ENCODE peak calls at places on chromosomes 3 and 15, in six cellular contexts. Q, F, L, G, K and M are unnamed samples.

GRCh38 chr15:95760508-95760907 is 570.0 kb upstream of the NR2F2 start:
- DNase-seq in L (no peak), F (no peak), Q (peak), G (no peak), K (peak), M (no peak)

GRCh38 chr3:117510396-117510795 is 800.8 kb downstream of the TUSC7 start:
- DNase-seq in F (no peak), K (no peak), Q (no peak), G (no peak), L (no peak), M (no peak)

GRCh38 chr3:142929109-142929508 is 34.4 kb downstream of the PAQR9 start:
- DNase-seq in K (peak), G (peak), Q (peak), L (no peak), F (no peak), M (no peak)

GRCh38 chr15:44798815-44799214 is 62.5 kb downstream of the TRIM69 start:
- DNase-seq in K (peak), F (no peak), Q (no peak), L (no peak), G (peak), M (no peak)

GRCh38 chr15:99504071-99504822 is 61.5 kb upstream of the MEF2A start:
- DNase-seq in K (no peak), L (no peak), F (no peak), Q (no peak), G (no peak), M (no peak)

GRCh38 chr3:140563206-140563605 is 114.7 kb upstream of the TRIM42 start:
- DNase-seq in K (no peak), F (no peak), G (no peak), Q (no peak), L (no peak), M (no peak)

GRCh38 chr3:97232635-97233034 is 418.2 kb downstream of the EPHA6 start:
- DNase-seq in G (no peak), F (no peak), L (no peak), Q (no peak), K (no peak), M (no peak)

GRCh38 chr3:176663819-176664218 is 533.5 kb downstream of the TBL1XR1 start:
- DNase-seq in G (no peak), K (peak), L (no peak), Q (no peak), F (no peak), M (no peak)

GRCh38 chr3:71244153-71245051 is 339.1 kb downstream of the FOXP1 start:
- DNase-seq in L (no peak), F (no peak), K (no peak), Q (no peak), G (no peak), M (no peak)

GRCh38 chr3:33751320-33751719 is 33.3 kb upstream of the CLASP2 start:
- DNase-seq in F (no peak), L (no peak), G (no peak), K (no peak), Q (no peak), M (no peak)

GRCh38 chr15:39860200-39860599 is 59.9 kb downstream of the GPR176 start:
- DNase-seq in K (no peak), F (no peak), Q (no peak), L (no peak), G (no peak), M (no peak)

GRCh38 chr3:108818404-108818803 is 4.2 kb upstream of the TRAT1 start:
- DNase-seq in G (no peak), F (no peak), K (peak), L (no peak), Q (no peak), M (no peak)

GRCh38 chr15:61047783-61048182 is 181.3 kb downstream of the RORA start:
- DNase-seq in Q (no peak), F (no peak), G (no peak), L (no peak), K (no peak), M (no peak)

GRCh38 chr3:170159933-170160332 is 21.6 kb downstream of the PHC3 start:
- DNase-seq in G (no peak), Q (no peak), L (no peak), F (no peak), K (no peak), M (no peak)

GRCh38 chr15:67080118-67080899 is 14.9 kb downstream of the SMAD3 start:
- DNase-seq in F (no peak), G (no peak), K (no peak), Q (no peak), L (no peak), M (no peak)

GRCh38 chr3:47841786-47842349 is 38.9 kb downstream of the DHX30 start:
- DNase-seq in K (no peak), F (no peak), Q (peak), L (no peak), G (no peak), M (no peak)

GRCh38 chr3:108008931-108009635 is 81.7 kb downstream of the CD47 start:
- DNase-seq in L (no peak), K (no peak), G (no peak), F (no peak), Q (no peak), M (no peak)

GRCh38 chr3:23888617-23889228 is 28.1 kb downstream of the NKIRAS1 start:
- DNase-seq in L (no peak), G (no peak), Q (no peak), K (peak), F (no peak), M (no peak)

GRCh38 chr15:65528461-65529060 is 1.7 kb upstream of the HACD3 start:
- DNase-seq in Q (no peak), F (no peak), K (no peak), G (no peak), L (no peak), M (no peak)

GRCh38 chr3:124565551-124565950 is 164.7 kb upstream of the UMPS start:
- DNase-seq in L (no peak), F (no peak), Q (no peak), K (no peak), G (no peak), M (no peak)

GRCh38 chr3:124562769-124563168 is 167.5 kb upstream of the UMPS start:
- DNase-seq in F (no peak), Q (no peak), K (no peak), L (no peak), G (no peak), M (no peak)

GRCh38 chr3:124565013-124565412 is 165.2 kb upstream of the UMPS start:
- DNase-seq in G (peak), F (no peak), Q (peak), K (peak), L (peak), M (peak)

GRCh38 chr3:124560406-124561215 is 169.6 kb upstream of the UMPS start:
- DNase-seq in Q (no peak), F (no peak), G (no peak), K (no peak), L (no peak), M (no peak)

GRCh38 chr3:124563376-124563775 is 166.9 kb upstream of the UMPS start:
- DNase-seq in Q (no peak), L (no peak), K (no peak), F (no peak), G (peak), M (no peak)
- TF ChIP-seq TAF1 in Q (no peak), L (no peak), K (no peak), F (no peak), G (no peak), M (no peak)

DNA sequence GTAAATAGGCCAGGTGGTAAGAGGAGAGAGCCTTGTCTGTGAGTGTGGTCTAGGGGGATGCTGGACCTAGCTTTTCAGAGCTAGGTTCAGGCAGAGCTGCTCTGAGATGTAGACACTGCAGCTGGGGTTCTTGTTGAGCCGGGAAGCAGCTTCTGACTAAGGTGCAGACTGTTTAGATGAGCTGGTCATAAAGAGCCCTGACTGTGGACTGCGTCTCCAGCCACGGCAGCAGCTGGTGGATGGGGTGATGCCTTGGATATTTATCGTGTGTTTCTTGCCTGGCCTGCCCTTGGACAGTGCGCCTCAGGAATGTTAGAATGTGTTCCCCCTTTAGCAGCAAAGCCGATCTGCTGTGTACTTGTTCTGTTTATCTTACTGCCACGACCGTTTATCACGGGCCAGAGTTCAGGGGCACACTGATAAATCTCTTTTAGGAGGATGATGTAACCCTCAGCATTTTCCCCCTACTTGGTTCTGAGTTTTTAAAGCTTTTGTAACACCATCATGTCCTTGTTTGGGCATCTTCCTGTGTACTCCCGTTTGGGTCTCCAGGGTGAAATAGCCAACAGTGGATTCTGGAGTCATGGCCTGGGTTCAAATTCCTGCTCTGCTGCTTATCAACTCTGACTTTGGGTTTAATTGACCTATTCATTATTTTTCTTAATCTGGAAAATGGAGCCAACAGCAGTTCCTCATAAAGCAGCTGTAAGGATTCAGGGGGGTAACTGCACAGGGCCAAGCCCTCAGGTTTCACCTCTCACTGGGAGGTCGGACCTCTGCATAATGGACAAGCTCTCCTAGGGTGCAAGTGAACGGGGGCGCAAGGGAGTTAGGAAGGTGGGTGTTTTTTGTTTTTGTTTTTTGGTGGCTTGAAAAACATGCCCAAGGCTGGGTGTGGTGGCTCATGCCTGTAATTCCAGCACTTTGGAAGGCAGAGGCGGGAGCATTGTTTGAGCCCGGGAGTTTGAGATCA is 51.4 kb downstream of the FLNB start:
- DNase-seq in F (no peak), K (peak), L (no peak), G (no peak), Q (no peak), M (no peak)
- TF ChIP-seq POLR2A in F (no peak), K (peak), L (no peak), G (no peak), Q (no peak), M (no peak)

DNA sequence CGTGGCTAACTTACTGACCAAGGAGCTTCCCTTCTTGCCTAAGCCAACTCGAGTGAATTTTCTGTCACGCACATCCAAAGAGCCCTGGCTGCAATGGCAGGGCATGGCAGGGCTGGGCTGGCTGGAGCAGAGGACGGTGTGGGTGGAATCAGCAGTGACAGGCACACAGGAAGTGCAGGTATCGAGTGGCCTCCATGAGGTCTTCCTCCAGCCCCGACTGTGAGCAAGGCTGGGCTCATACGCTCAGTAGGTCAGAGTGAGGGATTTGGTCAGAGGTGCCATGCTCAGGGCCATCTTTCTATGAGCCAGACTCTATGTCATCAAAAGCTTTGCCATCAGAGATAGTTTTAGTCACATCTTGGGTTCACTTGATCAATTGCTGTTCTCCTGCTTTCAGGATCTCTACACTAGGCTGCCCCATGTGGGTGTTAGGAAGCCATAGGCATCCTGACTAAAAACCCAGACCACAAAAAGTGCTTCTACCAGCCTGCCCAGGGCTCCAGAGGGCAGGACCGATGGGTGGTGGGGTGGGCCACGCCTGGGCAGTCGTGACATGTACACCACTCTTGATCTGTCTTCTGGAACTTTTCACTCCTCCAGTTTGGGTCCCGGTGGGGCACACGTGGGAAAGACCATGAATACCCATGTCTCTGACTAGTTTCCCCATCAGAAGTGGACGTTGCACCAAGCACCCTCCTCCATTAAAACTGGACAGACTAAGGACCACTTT is 22.6 kb upstream of the COMMD4 start:
- DNase-seq in Q (no peak), K (no peak), G (no peak), L (no peak), F (no peak), M (no peak)
- TF ChIP-seq POLR2AphosphoS5 in Q (no peak), K (no peak), G (no peak), L (no peak), F (no peak), M (no peak)

DNA sequence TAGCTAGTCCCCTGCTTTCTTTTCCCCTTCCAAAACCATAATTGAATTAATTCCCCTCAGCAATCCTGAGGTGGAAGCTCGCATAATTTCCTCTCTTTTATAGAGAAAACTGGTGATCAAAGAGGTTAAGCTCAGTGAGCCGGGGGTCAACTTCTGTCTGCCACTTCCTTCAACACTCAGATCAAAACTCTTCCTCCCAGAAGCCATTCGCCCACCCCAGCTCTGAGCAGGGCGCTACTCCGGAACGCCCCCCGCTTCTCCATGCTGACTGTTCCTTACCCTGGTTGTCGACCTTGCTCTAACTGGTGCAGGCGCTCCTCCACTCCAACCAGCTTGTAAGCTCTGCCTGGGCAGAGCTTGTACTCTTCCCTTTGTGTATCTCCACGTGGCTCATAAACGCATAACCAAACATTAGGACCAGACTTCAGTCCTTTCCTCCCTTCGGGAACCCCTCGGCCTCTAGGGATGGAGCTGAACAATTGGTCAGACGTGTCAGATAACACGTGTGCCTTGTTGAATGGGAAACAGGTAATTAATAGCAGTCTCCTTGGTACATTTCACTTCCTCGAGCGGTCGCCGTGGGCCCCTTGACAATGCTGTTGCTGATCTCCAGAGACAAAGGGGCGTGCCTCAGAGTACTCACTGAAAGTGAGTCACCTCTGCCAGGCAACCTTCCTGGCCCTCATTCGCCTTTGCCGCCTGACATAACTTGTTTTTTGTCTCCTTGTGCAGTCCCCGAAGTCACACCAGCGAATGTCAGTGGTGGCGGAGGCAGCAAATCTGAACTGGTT is 71.8 kb downstream of the IL5RA start:
- DNase-seq in L (no peak), F (peak), Q (no peak), K (no peak), G (no peak), M (no peak)
- TF ChIP-seq TAF1 in L (no peak), F (no peak), Q (no peak), K (no peak), G (no peak), M (no peak)

DNA sequence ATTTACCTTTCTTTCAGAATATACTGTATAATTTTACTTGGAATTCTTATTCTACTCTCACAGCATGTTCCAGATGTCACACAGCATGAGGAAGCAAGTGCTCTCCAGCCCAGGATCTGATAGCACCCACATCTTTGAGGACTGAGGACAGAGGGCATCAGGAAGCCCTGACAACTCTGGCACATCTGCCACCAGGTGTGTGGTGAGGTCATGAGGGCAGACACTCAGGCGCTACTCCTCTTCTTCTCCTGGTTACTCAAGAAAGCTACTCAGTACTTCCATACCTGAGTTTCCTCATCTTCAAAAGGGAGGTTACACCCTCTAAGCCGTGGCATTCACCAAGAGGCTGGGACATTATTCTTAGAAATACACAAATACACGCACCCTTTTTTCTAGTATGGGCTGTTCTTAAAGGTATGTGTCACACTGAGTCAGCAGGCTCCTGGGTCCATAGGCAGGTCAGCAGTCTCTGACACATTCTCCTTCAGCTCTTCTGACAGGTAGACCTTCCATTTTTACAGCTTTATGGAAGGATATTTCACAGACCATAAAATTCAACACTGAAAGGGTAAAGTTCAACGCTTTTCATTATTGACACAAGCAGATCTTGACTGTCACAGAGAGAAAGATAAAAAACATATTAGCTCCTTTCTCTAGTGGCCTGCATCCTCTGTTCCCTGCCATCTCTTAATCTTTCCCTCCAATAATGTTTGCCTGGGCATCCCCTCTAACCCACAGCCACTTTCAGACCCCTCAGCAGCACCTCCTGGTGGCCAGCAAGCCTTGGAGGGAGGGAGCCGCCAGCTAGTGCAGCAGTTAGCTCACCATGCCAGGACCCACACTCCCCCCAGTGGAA is 103.2 kb upstream of the TJP1 start:
- DNase-seq in G (peak), L (peak), K (peak), Q (peak), F (no peak), M (no peak)
- TF ChIP-seq POLR2A in G (no peak), L (no peak), K (no peak), Q (no peak), F (no peak), M (no peak)

GRCh38 chr3:98968824-98969223 is 67.3 kb upstream of the DCBLD2 start:
- DNase-seq in Q (no peak), F (no peak), L (no peak), G (no peak), K (no peak), M (no peak)

GRCh38 chr3:98968347-98968746 is 66.9 kb upstream of the DCBLD2 start:
- DNase-seq in F (no peak), K (no peak), L (no peak), G (no peak), Q (no peak), M (no peak)

GRCh38 chr3:98966434-98966833 is 64.9 kb upstream of the DCBLD2 start:
- DNase-seq in K (no peak), Q (no peak), G (no peak), L (no peak), F (no peak), M (no peak)

GRCh38 chr3:98967758-98968157 is 66.3 kb upstream of the DCBLD2 start:
- DNase-seq in L (no peak), Q (no peak), K (no peak), F (no peak), G (no peak), M (no peak)

GRCh38 chr3:98966862-98967554 is 65.5 kb upstream of the DCBLD2 start:
- DNase-seq in G (no peak), K (no peak), Q (no peak), F (no peak), L (no peak), M (no peak)
- TF ChIP-seq POLR2AphosphoS5 in G (no peak), K (no peak), Q (no peak), F (no peak), L (no peak), M (no peak)

DNA sequence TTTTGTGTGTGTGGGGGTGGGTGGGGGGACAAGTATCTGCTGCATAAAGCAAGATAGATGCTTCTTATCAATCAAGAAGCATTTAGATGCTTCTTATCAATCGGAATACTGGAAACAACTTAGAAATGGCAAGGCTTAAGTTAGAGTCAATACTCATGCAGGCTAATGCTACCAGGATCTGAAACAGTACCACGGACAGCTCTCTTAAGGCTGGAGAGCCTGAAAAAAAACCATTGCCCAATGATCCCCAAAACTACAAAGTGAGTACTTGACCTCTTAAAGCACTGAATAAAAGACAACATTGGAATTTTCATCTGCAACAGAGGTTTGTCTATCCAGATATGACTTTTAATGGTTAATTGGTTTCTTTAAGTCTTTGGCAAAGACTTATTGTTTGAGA is 262.3 kb downstream of the GAP43 start:
- DNase-seq in F (no peak), G (no peak), K (no peak), L (no peak), Q (no peak), M (no peak)
- TF ChIP-seq TAF1 in F (no peak), G (no peak), K (no peak), L (no peak), Q (no peak), M (no peak)

DNA sequence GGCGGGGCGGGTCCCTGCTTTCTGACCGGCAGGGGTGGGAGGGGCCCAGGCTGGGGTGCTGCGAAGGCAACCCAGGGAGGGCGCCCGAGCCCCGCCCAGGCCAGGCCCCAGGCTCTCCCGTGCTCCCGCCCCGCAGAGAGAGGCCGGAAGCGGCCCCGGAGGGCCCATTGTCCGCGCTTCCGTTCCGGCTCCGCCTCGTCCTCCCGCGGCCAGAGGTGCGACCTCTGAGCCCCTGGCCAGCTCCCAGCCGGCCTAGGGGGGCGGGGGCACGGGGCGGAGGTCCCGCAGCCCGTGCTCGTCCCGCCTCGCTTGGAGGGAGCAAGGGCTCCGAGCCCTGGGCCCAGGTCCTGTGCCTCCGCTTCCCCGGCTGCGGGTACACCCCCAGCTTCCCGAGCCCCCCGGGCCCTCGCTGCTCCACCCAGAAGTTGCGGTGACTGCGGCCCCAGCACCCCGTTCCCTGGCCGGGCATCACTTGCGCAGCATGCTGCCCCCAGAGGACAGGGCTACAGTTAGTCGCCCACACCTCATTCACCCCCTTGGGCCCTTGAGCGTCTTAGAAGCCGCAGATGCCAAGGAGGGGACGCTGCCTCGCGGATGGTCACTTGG is 20.4 kb upstream of the PLXND1 start:
- DNase-seq in L (peak), K (peak), F (no peak), Q (peak), G (peak), M (peak)
- TF ChIP-seq POLR2A in L (no peak), K (peak), F (peak), Q (no peak), G (peak), M (peak)